ENCODE peak calls at places on chromosomes 11 and 22, in nine cellular contexts. Q, U, K, H, G, R, A, J and M are unnamed samples.

GRCh38 chr11:43408277-43408676 is 49.6 kb downstream of the TTC17 start:
- DNase-seq in A (no peak), U (no peak), Q (no peak), J (no peak), R (no peak), K (no peak), H (no peak), G (no peak), M (no peak)

GRCh38 chr11:16807306-16807705 is 68.9 kb downstream of the C11orf58 start:
- DNase-seq in H (no peak), J (no peak), A (no peak), G (no peak), U (no peak), R (no peak), Q (no peak), K (no peak), M (no peak)

GRCh38 chr22:36329217-36330078 is 58.3 kb downstream of the MYH9 start:
- DNase-seq in G (no peak), U (peak; percentile 82), Q (peak; percentile 96), R (peak; percentile 65), A (peak; percentile 57), K (peak; percentile 78), H (peak; percentile 85), J (peak; percentile 92), M (peak; percentile 72)

GRCh38 chr22:47209077-47209514 is 446.6 kb downstream of the TBC1D22A start:
- DNase-seq in H (peak; percentile 36), U (no peak), J (no peak), G (no peak), Q (no peak), K (no peak), A (peak; percentile 12), R (no peak), M (no peak)

GRCh38 chr22:27433585-27434190 is 367.9 kb downstream of the MN1 start:
- DNase-seq in Q (peak; percentile 43), K (no peak), A (no peak), J (no peak), G (no peak), H (no peak), U (no peak), R (no peak), M (no peak)

GRCh38 chr11:63521896-63522295 is 14.7 kb upstream of the PLAAT4 start:
- DNase-seq in K (no peak), A (no peak), G (no peak), U (no peak), R (no peak), H (no peak), Q (no peak), J (no peak), M (no peak)

GRCh38 chr11:78791254-78791653 is 216.6 kb upstream of the NARS2 start:
- DNase-seq in J (no peak), A (no peak), H (no peak), U (no peak), K (peak; percentile 20), Q (no peak), R (no peak), G (no peak), M (no peak)

GRCh38 chr11:16981651-16982194 is 32.5 kb downstream of the PLEKHA7 start:
- DNase-seq in Q (no peak), K (peak; percentile 37), H (no peak), U (peak; percentile 83), G (peak; percentile 52), J (peak; percentile 32), R (no peak), A (no peak), M (no peak)

GRCh38 chr11:587978-588380 is 11.7 kb downstream of the PHRF1 start:
- DNase-seq in Q (no peak), K (peak; percentile 93), J (peak; percentile 73), G (no peak), A (no peak), H (peak; percentile 70), R (peak; percentile 17), U (peak; percentile 32), M (peak; percentile 81)

GRCh38 chr22:27990879-27991278 is 71.8 kb upstream of the PITPNB start:
- DNase-seq in R (no peak), G (peak; percentile 73), U (peak; percentile 94), H (peak; percentile 84), Q (peak; percentile 61), K (peak; percentile 51), J (peak; percentile 16), A (peak; percentile 27), M (no peak)

GRCh38 chr11:124122123-124122522 is 6.9 kb downstream of the VWA5A start:
- DNase-seq in H (no peak), A (no peak), K (no peak), R (no peak), G (no peak), Q (peak; percentile 23), U (no peak), J (no peak), M (no peak)

GRCh38 chr11:36361901-36362391 is 65.9 kb downstream of the PRR5L start:
- DNase-seq in K (peak; percentile 72), U (peak; percentile 46), R (no peak), H (peak; percentile 63), A (no peak), G (no peak), J (peak; percentile 65), Q (no peak), M (no peak)

GRCh38 chr11:73162196-73162740 is 20.1 kb upstream of the FCHSD2 start:
- DNase-seq in J (no peak), U (no peak), G (no peak), R (no peak), A (no peak), H (no peak), Q (no peak), K (no peak), M (no peak)

GRCh38 chr11:62857541-62857982 is 18.2 kb upstream of the WDR74 start:
- DNase-seq in U (no peak), Q (no peak), A (peak; percentile 21), G (no peak), J (no peak), K (no peak), R (no peak), H (no peak), M (no peak)

GRCh38 chr22:19721486-19722172 is 1.7 kb upstream of the GP1BB start:
- DNase-seq in U (peak; percentile 56), Q (no peak), J (no peak), H (no peak), A (no peak), G (no peak), K (peak; percentile 50), R (no peak), M (no peak)

GRCh38 chr11:3959015-3959917 is 103.8 kb downstream of the STIM1 start:
- DNase-seq in Q (no peak), R (no peak), G (no peak), A (no peak), H (no peak), U (no peak), K (no peak), J (peak; percentile 54), M (no peak)

GRCh38 chr11:1546536-1547466 is 25.3 kb downstream of the DUSP8 start:
- DNase-seq in Q (peak; percentile 83), U (peak; percentile 78), J (peak; percentile 58), A (peak; percentile 61), K (peak; percentile 86), G (no peak), R (peak; percentile 82), H (no peak), M (peak; percentile 31)

GRCh38 chr11:15199693-15200092 is 85.0 kb downstream of the INSC start:
- DNase-seq in A (no peak), U (peak; percentile 55), G (no peak), J (no peak), Q (no peak), K (no peak), R (no peak), H (no peak), M (no peak)

GRCh38 chr11:116033931-116034553 is 529.8 kb upstream of the CADM1 start:
- DNase-seq in J (no peak), R (no peak), U (no peak), G (no peak), Q (peak; percentile 77), H (no peak), K (no peak), A (no peak), M (no peak)

GRCh38 chr11:13256216-13256615 is 21.4 kb upstream of the BMAL1 start:
- DNase-seq in R (no peak), J (no peak), G (no peak), Q (no peak), U (no peak), K (no peak), A (no peak), H (no peak), M (no peak)

GRCh38 chr22:21861290-21861848 is 6.1 kb downstream of the MAPK1 start:
- DNase-seq in R (no peak), J (no peak), U (no peak), G (no peak), Q (no peak), K (no peak), H (no peak), A (peak; percentile 18), M (no peak)
- H3K4me1 ChIP-seq in R (peaks cover 46% of the 10 kb centered on the region), J (peaks cover 49% of the 10 kb centered on the region), U (peaks cover 13% of the 10 kb centered on the region), G (peaks cover 2% of the 10 kb centered on the region), Q (peaks cover 50% of the 10 kb centered on the region), K (peaks cover 56% of the 10 kb centered on the region), H (peaks cover 98% of the 10 kb centered on the region), A (peaks cover 30% of the 10 kb centered on the region), M (peaks cover 89% of the 10 kb centered on the region)

DNA sequence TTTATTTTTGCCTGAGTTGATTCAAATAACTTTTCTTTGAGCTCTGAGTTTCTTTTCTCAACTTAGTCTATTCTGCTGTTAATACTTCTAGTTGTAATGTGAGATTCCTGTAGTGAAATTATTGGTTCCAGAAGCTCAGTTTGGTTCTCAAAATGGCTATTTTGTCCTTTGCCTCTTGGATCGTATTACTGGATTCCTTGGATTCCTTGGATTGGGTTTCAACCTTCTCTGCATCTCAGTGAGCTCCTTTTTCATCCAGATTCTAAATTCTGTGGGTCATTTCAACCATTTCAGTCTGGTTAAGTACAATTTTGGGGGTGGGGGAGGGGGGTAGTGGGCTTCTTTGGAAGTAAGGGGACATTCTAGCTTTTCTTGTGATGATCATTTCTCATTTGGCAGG is 341.1 kb upstream of the CNTN5 start:
- DNase-seq in Q (no peak), K (no peak), A (no peak), H (no peak), J (no peak), U (no peak), G (no peak), R (no peak), M (no peak)
- H3K9me3 ChIP-seq in Q (no peaks in the 10 kb centered on the region), K (no peaks in the 10 kb centered on the region), A (no peaks in the 10 kb centered on the region), H (no peaks in the 10 kb centered on the region), J (no peaks in the 10 kb centered on the region), U (no peaks in the 10 kb centered on the region), G (no peaks in the 10 kb centered on the region), R (peaks cover 61% of the 10 kb centered on the region), M (no peaks in the 10 kb centered on the region)

DNA sequence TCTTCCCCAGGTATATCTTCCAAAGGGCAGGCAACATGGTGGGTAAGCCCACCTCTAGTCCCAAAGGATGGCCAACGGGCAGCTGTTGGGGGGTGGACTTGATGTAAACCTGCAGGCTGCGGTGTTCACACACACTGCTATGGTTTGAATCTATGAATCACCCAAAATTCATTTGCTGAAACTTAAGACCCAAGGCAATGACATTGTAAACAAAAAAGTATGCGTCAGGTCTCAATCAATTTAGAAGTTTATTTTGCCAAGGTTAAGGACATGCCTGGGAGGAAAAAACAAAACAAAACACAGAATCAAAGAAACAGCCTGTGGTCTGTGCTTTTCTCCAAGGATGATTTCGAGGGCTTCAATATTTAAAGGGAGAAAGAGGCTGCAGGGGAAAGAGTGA is 18.3 kb downstream of the RCN1 start:
- DNase-seq in K (no peak), G (no peak), A (no peak), J (no peak), Q (no peak), R (no peak), H (no peak), U (no peak), M (no peak)
- H3K4me1 ChIP-seq in K (no peaks in the 10 kb centered on the region), G (no peaks in the 10 kb centered on the region), A (no peaks in the 10 kb centered on the region), J (no peaks in the 10 kb centered on the region), Q (no peaks in the 10 kb centered on the region), R (no peaks in the 10 kb centered on the region), H (no peaks in the 10 kb centered on the region), U (no peaks in the 10 kb centered on the region), M (no peaks in the 10 kb centered on the region)

GRCh38 chr11:122261546-122261945 is 145.5 kb upstream of the BLID start:
- DNase-seq in H (no peak), Q (no peak), R (no peak), K (no peak), G (no peak), J (peak; percentile 11), A (no peak), U (no peak), M (no peak)
- H3K9me3 ChIP-seq in H (no peaks in the 10 kb centered on the region), Q (no peaks in the 10 kb centered on the region), R (no peaks in the 10 kb centered on the region), K (no peaks in the 10 kb centered on the region), G (no peaks in the 10 kb centered on the region), J (no peaks in the 10 kb centered on the region), A (no peaks in the 10 kb centered on the region), U (no peaks in the 10 kb centered on the region), M (no peaks in the 10 kb centered on the region)